ENCODE peak calls at places on chromosomes 12 and 14, in four cellular contexts. A is WTC11, D is K562, W is GM12878. V is an unnamed sample.

GRCh38 chr12:115144425-115144824 is 460.4 kb upstream of the TBX3 start:
- DNase-seq in D (no peak), A (no peak), W (no peak), V (no peak)

GRCh38 chr14:23464700-23465099 is 4.8 kb upstream of the NGDN start:
- DNase-seq in W (no peak), D (no peak), A (no peak), V (no peak)

GRCh38 chr12:98973395-98973794 is 328.3 kb downstream of the APAF1 start:
- DNase-seq in A (no peak), D (no peak), W (no peak), V (no peak)

GRCh38 chr12:63056649-63057048 is 94.4 kb downstream of the AVPR1A start:
- DNase-seq in A (no peak), W (no peak), D (no peak), V (no peak)

GRCh38 chr14:75711134-75711795 is 50.2 kb downstream of the TTLL5 start:
- DNase-seq in D (peak), A (peak), W (no peak), V (peak)

GRCh38 chr14:88612981-88613380 is 50.1 kb downstream of the ZC3H14 start:
- DNase-seq in A (no peak), D (no peak), W (no peak), V (no peak)

GRCh38 chr14:39974036-39974435 is 541.8 kb upstream of the FBXO33 start:
- DNase-seq in W (peak), A (no peak), D (no peak), V (no peak)

GRCh38 chr12:72872986-72873385 is 600.8 kb downstream of the TRHDE start:
- DNase-seq in D (no peak), A (peak), W (no peak), V (no peak)

GRCh38 chr12:31387011-31387410 is 61.1 kb upstream of the SINHCAF start:
- DNase-seq in D (no peak), A (no peak), W (no peak), V (no peak)

GRCh38 chr12:128259556-128260070 is 7.4 kb upstream of the TMEM132C start:
- DNase-seq in D (peak), A (no peak), W (no peak), V (peak)

GRCh38 chr12:25578739-25579138 is 25.7 kb upstream of the LMNTD1 start:
- DNase-seq in D (no peak), A (no peak), W (no peak), V (no peak)

GRCh38 chr14:104597576-104597975 is 7.0 kb downstream of the TMEM179 start:
- DNase-seq in W (no peak), D (no peak), A (no peak), V (no peak)

GRCh38 chr14:95432152-95433093 is 84.0 kb downstream of the SYNE3 start:
- DNase-seq in A (peak), D (peak), W (no peak), V (peak)

GRCh38 chr12:127594351-127594970 is 672.5 kb upstream of the TMEM132C start:
- DNase-seq in A (peak), W (no peak), D (no peak), V (no peak)

GRCh38 chr14:92850492-92850891 is 56.4 kb downstream of the GOLGA5 start:
- DNase-seq in A (no peak), D (no peak), W (no peak), V (no peak)

GRCh38 chr12:18684430-18684829 is 53.4 kb downstream of the PLCZ1 start:
- DNase-seq in D (no peak), W (no peak), A (no peak), V (no peak)

GRCh38 chr14:91095178-91095577 is 18.7 kb upstream of the DGLUCY start:
- DNase-seq in D (no peak), W (no peak), A (no peak), V (no peak)

GRCh38 chr14:80977103-80977728 is 21.8 kb downstream of the TSHR start:
- DNase-seq in D (no peak), W (no peak), A (no peak), V (no peak)

GRCh38 chr14:29109589-29109988 is 343.0 kb downstream of the FOXG1 start:
- DNase-seq in D (no peak), W (no peak), A (no peak), V (no peak)

GRCh38 chr12:12660201-12660600 is 35.8 kb downstream of the GPR19 start:
- DNase-seq in W (no peak), D (no peak), A (no peak), V (no peak)

GRCh38 chr12:90029317-90029716 is 320.7 kb upstream of the ATP2B1 start:
- DNase-seq in D (no peak), A (no peak), W (no peak), V (no peak)

GRCh38 chr12:44874981-44875416 is 1.1 kb downstream of the NELL2 start:
- DNase-seq in A (peak), W (no peak), D (no peak), V (no peak)

GRCh38 chr14:56494167-56494566 is 85.4 kb upstream of the TMEM260 start:
- DNase-seq in W (no peak), A (no peak), D (no peak), V (no peak)

GRCh38 chr12:57611810-57612710 is 825 bp downstream of the ARHGEF25 start:
- DNase-seq in W (no peak), D (no peak), A (no peak), V (no peak)

GRCh38 chr12:11553871-11554533 is 95.5 kb upstream of the ETV6 start:
- DNase-seq in D (peak), W (peak), A (peak), V (peak)

GRCh38 chr14:32350020-32350419 is 20.9 kb downstream of the AKAP6 start:
- DNase-seq in W (peak), A (no peak), D (no peak), V (no peak)

GRCh38 chr14:73729556-73730265 is 15.5 kb upstream of the PNMA1 start:
- DNase-seq in A (no peak), D (no peak), W (no peak), V (no peak)

GRCh38 chr14:73727181-73727580 is 13.0 kb upstream of the PNMA1 start:
- DNase-seq in D (no peak), A (no peak), W (no peak), V (no peak)

GRCh38 chr14:73729015-73729330 is 14.8 kb upstream of the PNMA1 start:
- DNase-seq in W (no peak), D (no peak), A (no peak), V (no peak)

GRCh38 chr14:73726025-73726961 is 12.1 kb upstream of the PNMA1 start:
- DNase-seq in A (no peak), D (no peak), W (no peak), V (no peak)

GRCh38 chr14:73728106-73729014 is 14.2 kb upstream of the PNMA1 start:
- DNase-seq in D (peak), A (peak), W (no peak), V (peak)
- TF ChIP-seq TCF7 in D (no peak), A (no peak), W (no peak), V (no peak)

GRCh38 chr12:110818511-110818910 is 28.3 kb upstream of the CCDC63 start:
- DNase-seq in A (no peak), D (no peak), W (no peak), V (no peak)
- TF ChIP-seq TCF7 in A (no peak), D (no peak), W (no peak), V (no peak)

DNA sequence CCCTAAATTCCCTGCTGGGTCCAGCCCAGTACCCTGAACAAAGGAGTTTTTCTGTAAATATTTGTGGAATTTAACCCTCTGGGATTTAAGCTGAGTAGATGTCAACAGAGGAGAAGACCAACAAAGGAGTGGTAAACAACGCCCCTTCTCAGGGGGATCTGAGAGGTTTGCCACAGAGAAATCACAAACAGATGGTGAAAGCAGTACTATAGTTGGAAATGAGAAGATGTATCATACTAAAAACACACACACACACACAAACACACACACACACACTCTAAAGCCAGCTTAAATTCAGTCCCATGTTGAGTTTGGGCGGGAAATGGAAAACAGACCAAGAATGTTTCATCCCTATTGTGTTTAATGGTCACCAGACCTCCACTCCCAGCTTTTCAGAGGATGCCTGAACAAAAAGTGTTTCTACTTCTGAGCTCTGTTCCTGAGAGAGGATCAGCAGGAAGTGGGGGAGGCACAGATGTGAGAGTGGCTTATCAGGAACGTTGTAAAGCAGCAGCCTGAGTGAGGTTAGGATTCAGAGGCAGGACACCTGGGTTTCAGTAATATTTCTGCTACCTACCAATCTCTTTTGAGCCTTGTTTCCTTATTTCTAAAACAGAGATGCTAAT is 3.2 kb downstream of the BIN2 start:
- DNase-seq in D (peak), A (no peak), W (no peak), V (no peak)
- TF ChIP-seq TCF7 in D (no peak), A (no peak), W (no peak), V (no peak)

GRCh38 chr12:102481705-102482104 is 1.3 kb upstream of the IGF1 start:
- DNase-seq in D (no peak), A (no peak), W (no peak), V (no peak)

GRCh38 chr12:102478416-102479098 is 1.8 kb downstream of the IGF1 start:
- DNase-seq in D (no peak), W (peak), A (peak), V (no peak)

GRCh38 chr12:102480401-102480800 is at the start of gene IGF1:
- DNase-seq in A (no peak), W (no peak), D (peak), V (no peak)

GRCh38 chr12:102479099-102479887 is 1.1 kb downstream of the IGF1 start:
- DNase-seq in A (no peak), D (no peak), W (peak), V (no peak)

DNA sequence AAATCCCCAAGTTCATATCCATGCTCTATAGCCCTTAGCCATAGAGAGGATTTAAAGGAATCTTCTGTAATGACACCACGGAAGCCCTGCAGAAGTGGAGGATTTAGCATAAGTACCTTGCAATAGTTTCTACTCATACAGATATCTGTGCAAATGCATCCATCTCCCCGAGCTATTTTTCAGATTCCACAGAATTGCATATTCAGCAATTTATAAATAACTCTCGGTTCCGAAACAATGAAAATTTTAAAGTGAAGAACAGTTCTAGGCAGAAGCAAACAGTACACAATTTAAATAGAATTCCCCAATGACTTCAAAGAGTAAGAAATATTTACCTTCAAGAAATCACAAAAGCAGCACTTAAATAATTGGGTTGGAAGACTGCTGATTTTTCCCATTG is 379 bp downstream of the IGF1 start:
- DNase-seq in A (no peak), D (no peak), W (no peak), V (no peak)
- TF ChIP-seq TCF7 in A (no peak), D (no peak), W (no peak), V (no peak)